ENCODE peak calls at places on chromosomes 12 and 14, in eight cellular contexts. L is cardiac fibroblast, G is astrocyte of the spinal cord, I is tibial artery, J is bronchial epithelial cell, E is PC-9, Z is fibroblast of the aortic adventitia, X is AG04450. M is an unnamed sample.

GRCh38 chr14:77482422-77482821 is 16.2 kb downstream of the ISM2 start:
- DNase-seq in L (no peak), G (no peak), I (no peak), J (no peak), E (no peak), Z (no peak), X (no peak), M (no peak)

GRCh38 chr14:76771432-76771980 is 10.2 kb downstream of the VASH1 start:
- DNase-seq in L (no peak), G (no peak), I (no peak), J (no peak), E (no peak), Z (no peak), X (no peak), M (no peak)

GRCh38 chr12:104466694-104467345 is 10.1 kb downstream of the CHST11 start:
- DNase-seq in L (no peak), G (no peak), I (no peak), J (no peak), E (no peak), Z (no peak), X (no peak), M (no peak)

GRCh38 chr12:48025281-48025680 is 21.0 kb upstream of the COL2A1 start:
- DNase-seq in L (no peak), G (no peak), I (no peak), J (no peak), E (no peak), Z (no peak), X (no peak), M (no peak)

GRCh38 chr12:113407931-113408585 is 4.4 kb upstream of the SDS start:
- DNase-seq in L (peak), G (peak), I (no peak), J (peak), E (no peak), Z (peak), X (no peak), M (peak)

GRCh38 chr12:109250523-109250922 is 58.6 kb downstream of the FOXN4 start:
- DNase-seq in L (no peak), G (no peak), I (no peak), J (no peak), E (no peak), Z (no peak), X (no peak), M (no peak)

GRCh38 chr12:76375939-76376338 is 27.7 kb upstream of the BBS10 start:
- DNase-seq in L (peak), G (no peak), I (no peak), J (no peak), E (no peak), Z (peak), X (no peak), M (peak)

GRCh38 chr14:65769151-65769550 is 356.6 kb downstream of the FUT8 start:
- DNase-seq in L (peak), G (no peak), I (no peak), J (no peak), E (no peak), Z (no peak), X (no peak), M (no peak)

GRCh38 chr12:95859344-95859816 is 628 bp downstream of the SNRPF start:
- DNase-seq in L (peak), G (peak), I (no peak), J (peak), E (no peak), Z (no peak), X (no peak), M (peak)

GRCh38 chr14:61567838-61568571 is 127.3 kb upstream of the HIF1A start:
- DNase-seq in L (peak), G (no peak), I (peak), J (no peak), E (no peak), Z (no peak), X (no peak), M (no peak)

GRCh38 chr12:122840580-122841513 is 5.6 kb downstream of the HIP1R start:
- DNase-seq in L (no peak), G (no peak), I (no peak), J (peak), E (no peak), Z (no peak), X (no peak), M (no peak)

GRCh38 chr12:82756303-82756702 is 69.6 kb downstream of the TMTC2 start:
- DNase-seq in L (no peak), G (no peak), I (no peak), J (no peak), E (no peak), Z (no peak), X (no peak), M (no peak)

GRCh38 chr12:110693731-110694130 is 4.8 kb upstream of the HVCN1 start:
- DNase-seq in L (no peak), G (no peak), I (no peak), J (no peak), E (no peak), Z (no peak), X (no peak), M (peak)

GRCh38 chr12:22285871-22286270 is 48.6 kb downstream of the ST8SIA1 start:
- DNase-seq in L (no peak), G (no peak), I (no peak), J (no peak), E (no peak), Z (peak), X (no peak), M (peak)

GRCh38 chr12:51323317-51323960 is 535 bp downstream of the BIN2 start:
- DNase-seq in L (no peak), G (no peak), I (no peak), J (no peak), E (no peak), Z (no peak), X (no peak), M (no peak)

GRCh38 chr12:110743571-110744093 is 941 bp upstream of the PPP1CC start:
- DNase-seq in L (peak), G (no peak), I (peak), J (no peak), E (no peak), Z (peak), X (no peak), M (no peak)

GRCh38 chr12:117155278-117156060 is 34.8 kb downstream of the FBXO21 start:
- DNase-seq in L (peak), G (peak), I (no peak), J (peak), E (peak), Z (peak), X (no peak), M (no peak)

GRCh38 chr14:56119221-56119967 is 1.2 kb downstream of the PELI2 start:
- DNase-seq in L (peak), G (peak), I (peak), J (peak), E (peak), Z (peak), X (no peak), M (peak)

GRCh38 chr14:105281354-105282097 is 19.3 kb downstream of the BRF1 start:
- DNase-seq in L (peak), G (peak), I (no peak), J (peak), E (peak), Z (peak), X (peak), M (peak)

GRCh38 chr14:91884664-91885063 is 17.3 kb upstream of the TC2N start:
- DNase-seq in L (no peak), G (no peak), I (no peak), J (no peak), E (no peak), Z (peak), X (no peak), M (no peak)

GRCh38 chr12:21987786-21988185 is 46.6 kb upstream of the ABCC9 start:
- DNase-seq in L (no peak), G (no peak), I (no peak), J (no peak), E (no peak), Z (no peak), X (no peak), M (no peak)

GRCh38 chr12:132388379-132389015 is 59.1 kb upstream of the GALNT9 start:
- DNase-seq in L (no peak), G (no peak), I (peak), J (no peak), E (no peak), Z (no peak), X (no peak), M (no peak)

GRCh38 chr12:67784831-67785230 is 136.3 kb downstream of the DYRK2 start:
- DNase-seq in L (no peak), G (no peak), I (no peak), J (no peak), E (no peak), Z (no peak), X (no peak), M (no peak)

GRCh38 chr12:113469224-113469652 is 2.4 kb downstream of the LHX5 start:
- DNase-seq in L (no peak), G (no peak), I (no peak), J (no peak), E (no peak), Z (no peak), X (no peak), M (peak)

GRCh38 chr14:103130965-103131364 is 7.7 kb downstream of the TNFAIP2 start:
- DNase-seq in L (peak), G (peak), I (no peak), J (peak), E (peak), Z (peak), X (peak), M (peak)

GRCh38 chr12:131607658-131608447 is 103.0 kb upstream of the SFSWAP start:
- DNase-seq in L (no peak), G (no peak), I (no peak), J (no peak), E (no peak), Z (no peak), X (no peak), M (no peak)

GRCh38 chr12:77352941-77353340 is 287.6 kb upstream of the E2F7 start:
- DNase-seq in L (peak), G (peak), I (no peak), J (no peak), E (no peak), Z (peak), X (no peak), M (peak)

GRCh38 chr12:22307811-22308210 is 26.7 kb downstream of the ST8SIA1 start:
- DNase-seq in L (no peak), G (no peak), I (no peak), J (peak), E (no peak), Z (no peak), X (no peak), M (no peak)

GRCh38 chr14:22780105-22780679 is 13.7 kb downstream of the OXA1L start:
- DNase-seq in L (no peak), G (peak), I (no peak), J (no peak), E (no peak), Z (peak), X (no peak), M (no peak)

GRCh38 chr12:111823891-111824290 is 18.1 kb upstream of the MAPKAPK5 start:
- DNase-seq in L (no peak), G (no peak), I (no peak), J (no peak), E (no peak), Z (no peak), X (no peak), M (no peak)

GRCh38 chr14:82861321-82861720 is 1327.7 kb upstream of the SEL1L start:
- DNase-seq in L (no peak), G (no peak), I (no peak), J (no peak), E (no peak), Z (no peak), X (no peak), M (no peak)

GRCh38 chr12:94763461-94763860 is 113.1 kb upstream of the TMCC3 start:
- DNase-seq in L (no peak), G (no peak), I (no peak), J (no peak), E (no peak), Z (no peak), X (no peak), M (no peak)

GRCh38 chr12:67884596-67884995 is 104.7 kb upstream of the IFNG-AS1 start:
- DNase-seq in L (no peak), G (no peak), I (no peak), J (no peak), E (no peak), Z (no peak), X (no peak), M (no peak)

GRCh38 chr14:84144166-84144565 is 1385.8 kb upstream of the FLRT2 start:
- DNase-seq in L (peak), G (peak), I (no peak), J (no peak), E (no peak), Z (no peak), X (no peak), M (peak)

GRCh38 chr12:7972734-7973488 is 36.9 kb upstream of the SLC2A3 start:
- DNase-seq in L (no peak), G (no peak), I (no peak), J (no peak), E (no peak), Z (no peak), X (no peak), M (no peak)

GRCh38 chr12:7966558-7966957 is 30.6 kb upstream of the SLC2A3 start:
- DNase-seq in L (peak), G (no peak), I (no peak), J (peak), E (no peak), Z (no peak), X (no peak), M (no peak)

DNA sequence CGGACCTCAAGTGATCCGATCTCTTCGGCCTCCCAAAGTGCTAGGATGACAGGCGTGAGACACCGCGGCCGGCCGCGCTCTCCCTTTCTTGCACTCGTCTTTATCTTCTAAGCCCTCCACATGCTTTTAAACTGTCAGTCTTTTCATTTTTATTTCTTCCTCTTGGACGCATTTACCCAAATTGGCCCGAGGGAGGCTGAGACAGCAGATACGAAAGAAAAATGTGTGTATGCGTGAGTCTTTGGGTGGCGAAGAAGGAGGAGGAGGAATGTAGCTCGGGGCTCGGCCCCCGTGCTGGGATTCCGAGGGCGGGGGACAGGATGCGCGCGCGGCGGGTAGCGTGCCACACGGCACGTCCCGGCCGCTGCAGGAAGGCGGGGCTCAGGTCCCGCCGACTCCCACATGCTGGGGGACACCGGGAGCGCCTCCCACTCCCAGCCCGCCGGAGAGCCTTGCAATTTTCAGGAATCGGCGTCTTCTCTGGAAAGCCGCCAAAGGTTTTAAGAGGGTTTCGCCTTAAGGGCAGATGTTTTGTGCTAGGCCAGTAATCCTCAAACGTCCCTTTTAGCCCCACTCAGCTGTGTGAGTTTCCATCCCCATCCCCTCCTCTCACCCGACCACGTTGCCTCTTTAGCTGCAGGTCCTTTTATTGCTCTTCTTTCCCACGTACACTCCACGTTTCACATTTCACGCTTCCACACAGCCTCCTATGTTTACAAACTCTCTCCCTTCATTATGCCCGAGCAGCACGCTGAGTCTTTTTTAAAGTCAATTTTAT is 34.7 kb upstream of the SLC2A3 start:
- DNase-seq in L (peak), G (peak), I (peak), J (peak), E (peak), Z (peak), X (peak), M (peak)
- TF ChIP-seq CTCF in L (no peak), G (no peak), I (peak), J (no peak), E (no peak), Z (peak), X (no peak), M (peak)

GRCh38 chr14:100709956-100710284 is 16.8 kb upstream of the DLK1 start:
- DNase-seq in L (no peak), G (no peak), I (no peak), J (no peak), E (no peak), Z (no peak), X (no peak), M (no peak)
- H3K4me3 ChIP-seq in L (no peak), G (no peak), I (peak), J (no peak), E (no peak), Z (peak), X (peak), M (no peak)

GRCh38 chr12:98951401-98951800 is 306.3 kb downstream of the APAF1 start:
- DNase-seq in L (no peak), G (no peak), I (no peak), J (no peak), E (no peak), Z (no peak), X (no peak), M (no peak)

GRCh38 chr12:98954506-98954905 is 309.4 kb downstream of the APAF1 start:
- DNase-seq in L (no peak), G (no peak), I (no peak), J (no peak), E (no peak), Z (no peak), X (no peak), M (no peak)

GRCh38 chr12:98955284-98955683 is 310.2 kb downstream of the APAF1 start:
- DNase-seq in L (peak), G (peak), I (no peak), J (peak), E (no peak), Z (peak), X (no peak), M (no peak)
- TF ChIP-seq CTCF in L (peak), G (peak), I (no peak), J (peak), E (peak), Z (peak), X (peak), M (no peak)

GRCh38 chr12:58916153-58916709 is 4.1 kb downstream of the LRIG3 start:
- DNase-seq in L (no peak), G (no peak), I (no peak), J (no peak), E (no peak), Z (no peak), X (no peak), M (no peak)

GRCh38 chr12:58914457-58914856 is 5.8 kb downstream of the LRIG3 start:
- DNase-seq in L (no peak), G (no peak), I (no peak), J (peak), E (no peak), Z (no peak), X (no peak), M (no peak)

GRCh38 chr12:58917699-58918334 is 2.5 kb downstream of the LRIG3 start:
- DNase-seq in L (peak), G (peak), I (no peak), J (peak), E (no peak), Z (no peak), X (no peak), M (peak)

GRCh38 chr12:58916891-58917570 is 3.3 kb downstream of the LRIG3 start:
- DNase-seq in L (peak), G (peak), I (no peak), J (peak), E (no peak), Z (peak), X (no peak), M (peak)

GRCh38 chr12:58915634-58916033 is 4.7 kb downstream of the LRIG3 start:
- DNase-seq in L (peak), G (peak), I (peak), J (peak), E (no peak), Z (peak), X (no peak), M (peak)
- H3K4me3 ChIP-seq in L (no peak), G (peak), I (peak), J (peak), E (no peak), Z (peak), X (peak), M (peak)

DNA sequence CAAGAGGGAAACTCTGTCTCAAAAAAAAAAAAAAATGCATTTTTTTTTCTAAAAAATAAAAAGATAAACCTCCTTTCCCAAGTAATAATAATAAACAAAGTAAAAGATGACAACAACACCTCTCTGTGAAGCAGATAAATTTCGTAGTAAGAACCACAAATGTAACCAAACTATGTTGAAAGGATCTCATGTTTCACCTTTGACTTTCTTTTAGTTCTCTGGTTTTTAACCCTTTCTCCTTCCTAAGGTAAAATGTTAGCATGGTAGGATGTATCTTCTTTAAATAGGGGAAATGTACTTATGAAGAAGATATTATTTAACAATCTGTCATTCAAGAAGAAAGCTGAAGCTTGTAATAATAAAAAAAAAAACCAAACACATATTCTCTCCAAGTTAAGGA is 1.8 kb upstream of the KLHL42 start:
- DNase-seq in L (no peak), G (no peak), I (no peak), J (no peak), E (no peak), Z (no peak), X (no peak), M (no peak)
- TF ChIP-seq CTCF in L (no peak), G (no peak), I (no peak), J (no peak), E (no peak), Z (no peak), X (no peak), M (no peak)

GRCh38 chr12:55703288-55703687 is 4.4 kb downstream of the ITGA7 start:
- DNase-seq in L (no peak), G (no peak), I (peak), J (no peak), E (no peak), Z (no peak), X (no peak), M (no peak)
- H3K4me3 ChIP-seq in L (no peak), G (no peak), I (peak), J (no peak), E (no peak), Z (no peak), X (no peak), M (no peak)

DNA sequence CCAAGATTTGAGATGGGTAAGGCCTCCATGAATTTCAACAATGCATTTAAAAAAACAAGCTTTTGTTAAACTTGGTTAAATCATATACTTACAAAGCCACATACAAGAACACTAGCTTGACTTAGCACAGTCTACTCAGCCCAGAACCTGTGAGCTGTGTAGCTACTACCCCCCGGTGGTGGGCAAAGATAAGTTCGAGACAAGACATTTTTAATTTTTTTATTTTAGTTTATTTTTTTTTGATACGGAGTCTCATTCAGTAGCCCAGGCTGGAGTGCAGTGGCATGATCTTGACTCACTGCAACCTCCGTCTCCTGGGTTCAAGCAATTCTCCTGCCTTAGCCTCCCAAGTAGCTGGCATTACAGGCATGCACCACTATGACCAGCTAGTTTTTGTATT is 3.7 kb upstream of the NECAP1 start:
- DNase-seq in L (peak), G (peak), I (no peak), J (peak), E (peak), Z (peak), X (peak), M (peak)
- TF ChIP-seq CTCF in L (peak), G (peak), I (no peak), J (no peak), E (peak), Z (peak), X (peak), M (peak)

DNA sequence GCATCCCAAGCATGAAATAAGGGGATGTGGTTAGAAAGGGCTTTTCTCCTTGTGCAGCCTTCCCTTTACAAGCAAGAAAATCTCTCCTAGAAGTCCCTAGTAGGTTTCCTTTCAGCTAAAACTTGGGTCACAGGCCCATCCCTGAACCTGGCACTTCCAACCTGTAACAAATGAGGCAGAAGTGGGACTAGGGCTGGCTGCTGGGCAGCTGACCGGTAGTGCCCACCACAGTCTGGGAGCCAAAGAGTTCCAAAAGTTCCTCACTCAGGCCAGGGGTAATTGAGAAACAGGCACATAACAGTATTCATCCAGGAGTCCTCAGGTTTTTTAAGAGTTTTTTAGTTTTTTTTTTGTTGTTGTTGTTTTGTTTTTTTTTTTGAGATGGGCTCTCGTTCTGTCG is 23.8 kb downstream of the MANSC1 start:
- DNase-seq in L (no peak), G (no peak), I (no peak), J (no peak), E (no peak), Z (no peak), X (no peak), M (no peak)
- H3K4me3 ChIP-seq in L (no peak), G (no peak), I (no peak), J (no peak), E (no peak), Z (no peak), X (no peak), M (no peak)

GRCh38 chr14:78700236-78700635 is 530.1 kb downstream of the NRXN3 start:
- DNase-seq in L (peak), G (no peak), I (no peak), J (no peak), E (no peak), Z (peak), X (no peak), M (peak)
- TF ChIP-seq CTCF in L (no peak), G (no peak), I (no peak), J (peak), E (no peak), Z (no peak), X (no peak), M (no peak)